ENCODE peak calls at places on chromosomes 4 and X, in four cellular contexts. One of them, this sample, is unnamed.

GRCh38 chr4:64713256-64713840 is 304.1 kb upstream of the TECRL start:
- DNase-seq in K562: peak
- DNase-seq in WTC11: no peak
- DNase-seq in GM12878: no peak
- DNase-seq in this sample: peak

GRCh38 chrX:49879656-49880277 is 483 bp downstream of the USP27X start:
- DNase-seq in K562: no peak
- DNase-seq in WTC11: no peak
- DNase-seq in GM12878: no peak
- DNase-seq in this sample: no peak

GRCh38 chrX:23792861-23793553 is 10.0 kb downstream of the SAT1 start:
- DNase-seq in K562: no peak
- DNase-seq in WTC11: no peak
- DNase-seq in GM12878: no peak
- DNase-seq in this sample: no peak

GRCh38 chrX:115362334-115363095 is 73.0 kb downstream of the LUZP4 start:
- DNase-seq in K562: no peak
- DNase-seq in WTC11: no peak
- DNase-seq in GM12878: no peak
- DNase-seq in this sample: no peak

GRCh38 chrX:15143050-15143824 is 126.6 kb downstream of the ASB9 start:
- DNase-seq in K562: peak
- DNase-seq in WTC11: peak
- DNase-seq in GM12878: no peak
- DNase-seq in this sample: peak

GRCh38 chr4:119209077-119209476 is 3.4 kb upstream of the USP53 start:
- DNase-seq in K562: peak
- DNase-seq in WTC11: no peak
- DNase-seq in GM12878: no peak
- DNase-seq in this sample: peak

GRCh38 chr4:137638934-137639333 is 106.6 kb upstream of the PCDH18 start:
- DNase-seq in K562: no peak
- DNase-seq in WTC11: no peak
- DNase-seq in GM12878: no peak
- DNase-seq in this sample: no peak

GRCh38 chr4:153450545-153450917 is 15.6 kb upstream of the TMEM131L start:
- DNase-seq in K562: no peak
- DNase-seq in WTC11: no peak
- DNase-seq in GM12878: no peak
- DNase-seq in this sample: no peak

GRCh38 chrX:25599061-25599460 is 539.1 kb upstream of the MAGEB18 start:
- DNase-seq in K562: no peak
- DNase-seq in WTC11: no peak
- DNase-seq in GM12878: no peak
- DNase-seq in this sample: no peak

GRCh38 chrX:10450229-10450958 is 170.0 kb downstream of the MID1 start:
- DNase-seq in K562: no peak
- DNase-seq in WTC11: no peak
- DNase-seq in GM12878: no peak
- DNase-seq in this sample: no peak

GRCh38 chrX:68827256-68827655 is 1.6 kb upstream of the EFNB1 start:
- DNase-seq in K562: no peak
- DNase-seq in WTC11: no peak
- DNase-seq in GM12878: no peak
- DNase-seq in this sample: no peak

GRCh38 chr4:174036111-174036510 is 247.4 kb downstream of the FBXO8 start:
- DNase-seq in K562: no peak
- DNase-seq in WTC11: no peak
- DNase-seq in GM12878: no peak
- DNase-seq in this sample: no peak
- TF ChIP-seq NR2C2 in K562: no peak
- TF ChIP-seq NR2C2 in WTC11: no peak
- TF ChIP-seq NR2C2 in GM12878: no peak
- TF ChIP-seq NR2C2 in this sample: no peak

GRCh38 chr4:84158670-84159069 is 340.4 kb downstream of the NKX6-1 start:
- DNase-seq in K562: no peak
- DNase-seq in WTC11: no peak
- DNase-seq in GM12878: no peak
- DNase-seq in this sample: no peak

DNA sequence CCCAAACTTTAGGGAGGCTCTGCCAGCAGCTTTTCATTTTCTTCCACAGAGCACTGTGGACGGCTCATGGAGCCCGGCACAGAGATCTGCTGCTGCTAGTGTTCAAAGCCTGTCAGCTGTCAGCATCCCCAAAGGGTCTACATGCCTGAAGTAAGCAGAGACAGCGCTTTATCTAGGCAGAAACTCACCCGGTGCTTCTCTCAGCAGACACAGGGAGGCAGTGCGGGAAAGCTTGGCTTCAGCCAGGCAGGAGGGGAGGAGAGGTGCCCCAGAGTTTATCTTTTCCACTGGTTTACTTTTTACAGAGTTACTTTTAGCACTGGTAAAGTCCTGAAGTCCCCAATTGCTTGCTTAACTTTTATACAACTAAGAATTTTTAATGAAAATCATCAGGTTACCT is 339.3 kb downstream of the NKX6-1 start:
- DNase-seq in K562: no peak
- DNase-seq in WTC11: peak
- DNase-seq in GM12878: no peak
- DNase-seq in this sample: peak
- TF ChIP-seq NR2C2 in K562: no peak
- TF ChIP-seq NR2C2 in WTC11: no peak
- TF ChIP-seq NR2C2 in GM12878: no peak
- TF ChIP-seq NR2C2 in this sample: no peak

GRCh38 chr4:166144607-166145006 is 271.6 kb downstream of the TLL1 start:
- DNase-seq in K562: no peak
- DNase-seq in WTC11: no peak
- DNase-seq in GM12878: no peak
- DNase-seq in this sample: no peak
- TF ChIP-seq NR2C2 in K562: no peak
- TF ChIP-seq NR2C2 in WTC11: no peak
- TF ChIP-seq NR2C2 in GM12878: no peak
- TF ChIP-seq NR2C2 in this sample: no peak

GRCh38 chr4:22514001-22514400 is 1.9 kb downstream of the ADGRA3 start:
- DNase-seq in K562: no peak
- DNase-seq in WTC11: no peak
- DNase-seq in GM12878: no peak
- DNase-seq in this sample: peak
- TF ChIP-seq NR2C2 in K562: no peak
- TF ChIP-seq NR2C2 in WTC11: no peak
- TF ChIP-seq NR2C2 in GM12878: no peak
- TF ChIP-seq NR2C2 in this sample: no peak

DNA sequence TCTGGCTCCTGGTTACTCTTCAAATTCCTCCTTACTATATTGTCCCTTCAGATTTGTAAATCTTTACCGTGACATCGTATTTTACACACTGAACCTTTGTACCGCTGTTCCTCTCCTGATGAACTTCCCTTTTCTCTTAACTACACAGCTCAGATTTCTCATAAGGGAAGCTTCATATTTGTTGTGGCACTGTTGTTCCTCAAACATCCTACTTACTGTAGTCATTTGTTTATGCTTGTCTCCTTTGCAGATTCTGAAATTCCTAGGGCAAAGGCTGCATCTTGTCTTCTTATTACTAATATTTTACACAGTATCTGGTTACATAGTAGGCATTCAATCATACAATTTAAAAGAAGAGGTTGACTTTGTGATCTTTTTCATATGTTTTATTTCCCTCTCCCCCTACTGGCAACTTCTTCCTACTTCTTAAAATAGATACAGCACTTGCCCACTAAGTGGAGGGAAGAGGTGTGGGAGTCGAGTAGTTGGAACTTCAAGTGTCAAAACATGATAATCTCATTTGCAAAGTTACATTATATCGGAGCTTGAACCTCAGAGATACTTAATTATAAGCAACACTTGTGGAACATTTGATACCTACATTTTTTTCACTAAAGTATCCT is 50.0 kb downstream of the TET2 start:
- DNase-seq in K562: no peak
- DNase-seq in WTC11: no peak
- DNase-seq in GM12878: peak
- DNase-seq in this sample: no peak
- TF ChIP-seq NR2C2 in K562: no peak
- TF ChIP-seq NR2C2 in WTC11: no peak
- TF ChIP-seq NR2C2 in GM12878: no peak
- TF ChIP-seq NR2C2 in this sample: no peak

GRCh38 chr4:123807187-123807586 is 410.6 kb downstream of the SPRY1 start:
- DNase-seq in K562: no peak
- DNase-seq in WTC11: no peak
- DNase-seq in GM12878: no peak
- DNase-seq in this sample: no peak

GRCh38 chr4:123802933-123803332 is 406.3 kb downstream of the SPRY1 start:
- DNase-seq in K562: no peak
- DNase-seq in WTC11: no peak
- DNase-seq in GM12878: no peak
- DNase-seq in this sample: no peak

GRCh38 chr4:123807866-123808265 is 411.3 kb downstream of the SPRY1 start:
- DNase-seq in K562: no peak
- DNase-seq in WTC11: no peak
- DNase-seq in GM12878: no peak
- DNase-seq in this sample: no peak

GRCh38 chr4:123804171-123804721 is 407.7 kb downstream of the SPRY1 start:
- DNase-seq in K562: no peak
- DNase-seq in WTC11: no peak
- DNase-seq in GM12878: no peak
- DNase-seq in this sample: no peak

GRCh38 chr4:123806057-123806456 is 409.5 kb downstream of the SPRY1 start:
- DNase-seq in K562: no peak
- DNase-seq in WTC11: no peak
- DNase-seq in GM12878: no peak
- DNase-seq in this sample: no peak
- TF ChIP-seq NR2C2 in K562: no peak
- TF ChIP-seq NR2C2 in WTC11: no peak
- TF ChIP-seq NR2C2 in GM12878: no peak
- TF ChIP-seq NR2C2 in this sample: no peak

GRCh38 chrX:109533631-109534030 is 3.0 kb upstream of the NXT2 start:
- DNase-seq in K562: no peak
- DNase-seq in WTC11: no peak
- DNase-seq in GM12878: no peak
- DNase-seq in this sample: no peak
- TF ChIP-seq NR2C2 in K562: no peak
- TF ChIP-seq NR2C2 in WTC11: no peak
- TF ChIP-seq NR2C2 in GM12878: no peak
- TF ChIP-seq NR2C2 in this sample: no peak

DNA sequence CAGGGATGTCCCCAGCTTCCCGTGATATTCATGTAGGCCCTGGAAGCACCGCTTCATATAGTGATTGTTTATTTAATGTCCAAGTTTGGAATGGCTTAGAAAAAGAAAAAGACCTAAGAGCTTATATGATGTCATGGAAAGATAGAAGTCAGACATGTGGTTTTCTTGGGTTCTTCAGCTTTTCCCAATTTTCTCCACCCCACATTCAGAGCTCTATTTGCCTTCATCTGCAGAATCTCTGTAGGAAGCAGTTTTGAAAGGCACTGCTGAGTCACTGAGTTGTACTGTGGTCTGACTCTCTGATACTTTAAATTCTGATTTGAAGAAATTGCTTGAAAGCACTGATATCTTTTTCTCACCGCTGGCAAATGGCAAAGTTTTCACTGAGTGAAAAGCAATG is 120.6 kb upstream of the EDNRA start:
- DNase-seq in K562: no peak
- DNase-seq in WTC11: no peak
- DNase-seq in GM12878: no peak
- DNase-seq in this sample: no peak
- TF ChIP-seq NR2C2 in K562: no peak
- TF ChIP-seq NR2C2 in WTC11: no peak
- TF ChIP-seq NR2C2 in GM12878: no peak
- TF ChIP-seq NR2C2 in this sample: no peak

GRCh38 chrX:101595739-101596419 is 21.9 kb downstream of the ARMCX6 start:
- DNase-seq in K562: peak
- DNase-seq in WTC11: peak
- DNase-seq in GM12878: peak
- DNase-seq in this sample: peak
- TF ChIP-seq NR2C2 in K562: no peak
- TF ChIP-seq NR2C2 in WTC11: no peak
- TF ChIP-seq NR2C2 in GM12878: no peak
- TF ChIP-seq NR2C2 in this sample: no peak

DNA sequence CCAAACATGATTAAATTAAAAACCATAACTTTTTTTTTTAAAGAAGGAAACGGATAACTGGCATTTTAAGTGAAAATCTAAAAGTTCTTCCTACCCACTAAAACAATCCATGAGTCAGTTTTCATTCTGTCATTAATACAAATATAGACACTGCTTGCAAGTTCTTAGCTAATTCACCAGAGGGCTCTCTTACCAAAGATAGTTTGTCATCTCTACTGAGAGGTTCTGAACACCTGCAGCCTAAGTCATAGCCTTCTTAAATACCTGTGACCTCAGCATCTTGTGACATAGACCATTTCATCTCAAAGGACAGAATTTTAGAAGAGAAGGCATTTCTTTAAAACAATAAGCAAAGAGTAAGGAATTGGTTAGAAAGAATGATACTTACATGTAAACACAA is 65.3 kb upstream of the FAM120C start:
- DNase-seq in K562: no peak
- DNase-seq in WTC11: no peak
- DNase-seq in GM12878: no peak
- DNase-seq in this sample: peak
- TF ChIP-seq NR2C2 in K562: no peak
- TF ChIP-seq NR2C2 in WTC11: no peak
- TF ChIP-seq NR2C2 in GM12878: no peak
- TF ChIP-seq NR2C2 in this sample: no peak